ENCODE peak calls at places on chromosomes 16 and 17, in six cellular contexts. Z is bronchial epithelial cell, U is foreskin fibroblast, J is heart right ventricle, H is dorsolateral prefrontal cortex, Y is Peyer's patch. R is an unnamed sample.
A peak's percentile ranks its signal among the peaks of the same experiment; 100 is the strongest.

GRCh38 chr17:62621223-62621622 is 6.2 kb upstream of the MRC2 start:
- DNase-seq in H (no peak), Y (no peak), U (no peak), Z (no peak), J (no peak), R (no peak)

GRCh38 chr16:754208-755097 is 6.1 kb upstream of the MSLN start:
- DNase-seq in J (no peak), Y (no peak), Z (no peak), H (no peak), U (no peak), R (no peak)

GRCh38 chr17:5043524-5043923 is 8.3 kb upstream of the SLC52A1 start:
- DNase-seq in H (no peak), J (no peak), Y (no peak), Z (no peak), U (no peak), R (no peak)

GRCh38 chr17:6506679-6507231 is 49.6 kb downstream of the PITPNM3 start:
- DNase-seq in Z (peak; percentile 84), J (no peak), H (no peak), Y (peak; percentile 55), U (no peak), R (no peak)

GRCh38 chr16:84088695-84089395 is 27.9 kb downstream of the MBTPS1 start:
- DNase-seq in J (peak; percentile 47), H (no peak), Y (peak; percentile 70), U (no peak), Z (no peak), R (peak; percentile 93)

GRCh38 chr17:5464717-5465507 is 3.9 kb downstream of the DHX33 start:
- DNase-seq in H (no peak), Y (no peak), U (no peak), J (no peak), Z (no peak), R (no peak)

GRCh38 chr17:58325289-58325726 is 3.3 kb downstream of the TSPOAP1 start:
- DNase-seq in H (no peak), Z (no peak), Y (no peak), J (no peak), U (no peak), R (peak; percentile 26)

GRCh38 chr16:72424776-72425175 is 252.8 kb upstream of the PMFBP1 start:
- DNase-seq in J (no peak), U (no peak), Z (no peak), H (no peak), Y (no peak), R (no peak)

GRCh38 chr17:56909742-56910508 is 3.9 kb downstream of the TRIM25 start:
- DNase-seq in Z (no peak), H (no peak), U (no peak), Y (peak; percentile 64), J (peak; percentile 29), R (no peak)

GRCh38 chr16:57635266-57636097 is 7.1 kb downstream of the ADGRG1 start:
- DNase-seq in J (no peak), Z (no peak), Y (peak; percentile 88), U (no peak), H (no peak), R (no peak)

GRCh38 chr17:34171245-34171818 is 83.8 kb upstream of the CCL2 start:
- DNase-seq in Z (peak; percentile 44), H (peak; percentile 57), U (no peak), Y (peak; percentile 82), J (peak; percentile 50), R (peak; percentile 65)

GRCh38 chr17:81890447-81891302 is 711 bp downstream of the ALYREF start:
- DNase-seq in Z (no peak), U (no peak), H (no peak), J (no peak), Y (no peak), R (peak; percentile 47)

GRCh38 chr17:62663304-62663703 is 35.8 kb downstream of the MRC2 start:
- DNase-seq in U (no peak), Y (no peak), Z (no peak), H (no peak), J (no peak), R (no peak)

GRCh38 chr17:39623356-39623950 is 3.3 kb upstream of the PPP1R1B start:
- DNase-seq in Z (peak; percentile 44), J (peak; percentile 83), U (peak; percentile 50), Y (peak; percentile 96), H (peak; percentile 94), R (peak; percentile 80)
- H3K4me3 ChIP-seq in Z (no peak overlapping the region), J (no peak overlapping the region), U (no peak overlapping the region), Y (no peak overlapping the region), H (no peak overlapping the region), R (no peak overlapping the region)

GRCh38 chr17:45962221-45962972 is 36.7 kb upstream of the STH start:
- DNase-seq in U (no peak), Y (no peak), J (no peak), Z (no peak), H (no peak), R (no peak)

GRCh38 chr17:45963258-45963657 is 35.8 kb upstream of the STH start:
- DNase-seq in U (no peak), Y (no peak), J (no peak), Z (no peak), H (no peak), R (no peak)

GRCh38 chr17:45965741-45966140 is 33.3 kb upstream of the STH start:
- DNase-seq in H (no peak), U (no peak), Y (no peak), J (no peak), Z (no peak), R (no peak)

GRCh38 chr17:45964634-45965033 is 34.4 kb upstream of the STH start:
- DNase-seq in U (no peak), H (no peak), Y (no peak), Z (no peak), J (no peak), R (no peak)

DNA sequence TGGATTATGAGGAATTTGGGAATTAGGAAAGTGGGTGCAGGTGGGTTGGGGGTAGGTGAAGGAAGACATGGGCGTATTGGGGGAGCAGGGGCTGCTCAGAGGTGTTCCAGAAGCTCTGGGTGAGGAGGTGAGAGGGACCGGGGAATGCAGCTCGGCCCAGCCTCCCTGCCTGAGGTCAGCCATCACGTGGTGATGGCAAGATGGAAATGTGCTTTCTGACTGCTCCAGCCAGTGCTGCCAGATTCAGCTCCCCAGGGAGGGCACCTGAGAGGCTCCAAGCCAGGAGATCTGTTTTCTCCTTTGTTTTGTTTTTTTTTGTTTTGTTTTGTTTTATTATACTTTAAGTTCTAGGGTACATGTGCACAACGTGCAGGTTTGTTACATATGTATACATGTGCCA is 35.2 kb upstream of the STH start:
- DNase-seq in H (no peak), U (no peak), Z (no peak), J (no peak), Y (no peak), R (no peak)
- TF ChIP-seq CTCF in H (no peak), U (no peak), Z (no peak), J (no peak), Y (no peak), R (no peak)

GRCh38 chr16:4392382-4393242 is 21.0 kb downstream of the VASN start:
- DNase-seq in U (peak; percentile 93), J (no peak), Z (peak; percentile 62), Y (no peak), H (no peak), R (no peak)
- H3K4me3 ChIP-seq in U (no peak overlapping the region), J (no peak overlapping the region), Z (no peak overlapping the region), Y (no peak overlapping the region), H (no peak overlapping the region), R (no peak overlapping the region)

GRCh38 chr17:12815642-12816141 is 26.4 kb downstream of the ARHGAP44 start:
- DNase-seq in J (no peak), U (no peak), H (no peak), Y (no peak), Z (no peak), R (peak; percentile 84)
- TF ChIP-seq CTCF in J (no peak), U (no peak), H (no peak), Y (no peak), Z (no peak), R (no peak)

GRCh38 chr17:76671123-76671911 is 27.8 kb upstream of the ST6GALNAC1 start:
- DNase-seq in U (peak; percentile 100), J (peak; percentile 100), H (peak; percentile 100), Z (peak; percentile 98), Y (peak; percentile 100), R (peak; percentile 100)

GRCh38 chr17:76672270-76672851 is 28.8 kb upstream of the ST6GALNAC1 start:
- DNase-seq in Y (no peak), Z (peak; percentile 35), U (no peak), J (no peak), H (no peak), R (peak; percentile 29)

GRCh38 chr17:76671912-76672262 is 28.3 kb upstream of the ST6GALNAC1 start:
- DNase-seq in Z (no peak), J (no peak), H (no peak), U (no peak), Y (no peak), R (no peak)

GRCh38 chr17:76670708-76671122 is 27.2 kb upstream of the ST6GALNAC1 start:
- DNase-seq in J (no peak), Z (no peak), H (no peak), Y (no peak), U (no peak), R (no peak)

GRCh38 chr17:76670020-76670707 is 26.6 kb upstream of the ST6GALNAC1 start:
- DNase-seq in J (no peak), U (no peak), H (no peak), Y (peak; percentile 36), Z (peak; percentile 74), R (no peak)
- H3K4me3 ChIP-seq in J (no peak overlapping the region), U (no peak overlapping the region), H (no peak overlapping the region), Y (no peak overlapping the region), Z (no peak overlapping the region), R (no peak overlapping the region)

DNA sequence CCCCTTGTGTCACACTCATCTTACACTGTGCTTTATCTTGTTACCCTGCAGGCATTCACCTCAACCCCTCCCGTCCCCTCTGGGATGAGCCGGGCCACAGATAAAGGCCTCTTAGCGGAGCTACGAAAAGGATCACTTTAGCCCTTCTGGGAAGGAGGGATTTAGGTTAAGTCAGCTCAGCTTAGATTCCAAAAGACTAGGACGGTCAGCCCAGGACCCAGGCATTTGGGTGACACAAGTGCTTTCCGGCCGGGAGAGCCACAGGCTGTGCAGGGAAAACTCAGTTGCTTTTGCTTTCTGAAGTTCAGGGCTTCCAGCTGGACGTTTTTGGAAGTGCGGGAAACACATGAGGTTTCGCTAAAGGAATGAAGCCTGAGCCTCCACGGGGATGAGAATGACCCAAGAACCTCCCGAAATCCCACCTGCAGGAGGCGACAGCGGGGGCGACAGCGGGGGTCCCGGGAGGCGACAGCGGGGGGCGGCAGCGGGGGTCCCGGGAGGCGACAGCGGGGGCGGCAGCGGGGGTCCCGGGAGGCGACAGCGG is 11.6 kb upstream of the METRNL start:
- DNase-seq in Y (peak; percentile 45), Z (no peak), J (no peak), U (no peak), H (no peak), R (no peak)
- TF ChIP-seq CTCF in Y (no peak), Z (no peak), J (no peak), U (no peak), H (no peak), R (no peak)

GRCh38 chr16:21646721-21647561 is 5.5 kb downstream of the IGSF6 start:
- DNase-seq in H (no peak), J (no peak), U (no peak), Y (peak; percentile 93), Z (peak; percentile 73), R (peak; percentile 98)
- H3K4me3 ChIP-seq in H (no peak overlapping the region), J (no peak overlapping the region), U (no peak overlapping the region), Y (no peak overlapping the region), Z (no peak overlapping the region), R (no peak overlapping the region)

R was measured in GM12865.